ENCODE peak calls at places on chromosomes 3 and 15, in nine cellular contexts. F is A172; I is left ventricle myocardium inferior; A is DMS153; X is AG10803; M is M059J; W is posterior vena cava; V is astrocyte of the spinal cord; K is activated T-helper 1 cell treated with anti-CD3 and anti-CD28 coated beads, Interleukin-2, amount 50 U/mL, for 16 hours. P is an unnamed sample.

GRCh38 chr3:147038456-147038855 is 367.9 kb downstream of the ZIC4 start:
- DNase-seq in X (peak; percentile 79), F (peak; percentile 11), M (peak; percentile 32), A (no peak), V (peak; percentile 34), K (no peak), W (no peak), I (no peak), P (no peak)

GRCh38 chr3:127375151-127375937 is 87.5 kb upstream of the PRR20G start:
- DNase-seq in K (no peak), V (no peak), A (no peak), F (no peak), M (no peak), W (peak; percentile 74), X (no peak), I (peak; percentile 10), P (no peak)

GRCh38 chr3:56303508-56303907 is 164.8 kb downstream of the ERC2 start:
- DNase-seq in W (no peak), F (peak; percentile 28), I (no peak), M (peak; percentile 21), V (peak; percentile 65), A (no peak), K (no peak), X (peak; percentile 35), P (no peak)

GRCh38 chr15:81480645-81481053 is 106.6 kb upstream of the TMC3 start:
- DNase-seq in I (no peak), V (peak; percentile 64), F (peak; percentile 43), W (no peak), M (peak; percentile 40), X (peak; percentile 58), K (no peak), A (peak; percentile 11), P (no peak)

GRCh38 chr3:34207826-34208225 is 409.4 kb downstream of the PDCD6IP start:
- DNase-seq in V (peak; percentile 51), K (no peak), X (peak; percentile 34), W (no peak), A (no peak), M (no peak), I (no peak), F (peak; percentile 61), P (no peak)

GRCh38 chr15:63719281-63719680 is 114.5 kb downstream of the HERC1 start:
- DNase-seq in F (no peak), V (no peak), K (no peak), X (no peak), W (no peak), A (no peak), I (no peak), M (no peak), P (no peak)

GRCh38 chr15:36356511-36356910 is 222.9 kb upstream of the CDIN1 start:
- DNase-seq in V (no peak), A (no peak), F (peak; percentile 45), M (no peak), I (no peak), X (no peak), K (no peak), W (no peak), P (no peak)

GRCh38 chr15:101413239-101413638 is 76.3 kb downstream of the PCSK6 start:
- DNase-seq in V (no peak), M (no peak), W (no peak), K (no peak), F (no peak), A (no peak), X (no peak), I (no peak), P (no peak)

GRCh38 chr3:176789281-176789705 is 408.0 kb downstream of the TBL1XR1 start:
- DNase-seq in X (no peak), M (peak; percentile 51), K (no peak), F (no peak), W (no peak), A (no peak), I (no peak), V (no peak), P (no peak)

GRCh38 chr15:97115764-97116075 is 785.2 kb downstream of the NR2F2 start:
- DNase-seq in X (no peak), V (no peak), W (no peak), F (no peak), M (no peak), A (no peak), I (no peak), K (no peak), P (no peak)

GRCh38 chr3:81443948-81444347 is 317.5 kb downstream of the GBE1 start:
- DNase-seq in A (no peak), V (peak; percentile 43), I (no peak), X (peak; percentile 86), M (peak; percentile 40), K (no peak), F (peak; percentile 16), W (no peak), P (no peak)

P was measured in right lobe of liver.